ENCODE peak calls at places on chromosomes 2 and 18, in seven cellular contexts. One of them, this sample, is unnamed.

GRCh38 chr2:233852056-233852455 is 2.3 kb downstream of the HJURP start:
- DNase-seq in cardiac muscle cell: peak; percentile 33
- DNase-seq in lower lobe of right lung: no peak
- DNase-seq in AG09309: no peak
- DNase-seq in prostate gland: no peak
- DNase-seq in fibroblast of mammary gland: no peak
- DNase-seq in osteocyte: peak; percentile 57
- DNase-seq in this sample: no peak

GRCh38 chr2:44570777-44571176 is 209.0 kb downstream of the CAMKMT start:
- DNase-seq in cardiac muscle cell: no peak
- DNase-seq in lower lobe of right lung: no peak
- DNase-seq in AG09309: no peak
- DNase-seq in prostate gland: no peak
- DNase-seq in fibroblast of mammary gland: no peak
- DNase-seq in osteocyte: no peak
- DNase-seq in this sample: no peak

GRCh38 chr18:21112140-21112473 is 494 bp upstream of the ROCK1 start:
- DNase-seq in cardiac muscle cell: no peak
- DNase-seq in lower lobe of right lung: no peak
- DNase-seq in AG09309: no peak
- DNase-seq in prostate gland: no peak
- DNase-seq in fibroblast of mammary gland: no peak
- DNase-seq in osteocyte: no peak
- DNase-seq in this sample: no peak

GRCh38 chr2:54915101-54915500 is 135.2 kb downstream of the RTN4 start:
- DNase-seq in cardiac muscle cell: no peak
- DNase-seq in lower lobe of right lung: no peak
- DNase-seq in AG09309: no peak
- DNase-seq in prostate gland: no peak
- DNase-seq in fibroblast of mammary gland: no peak
- DNase-seq in osteocyte: no peak
- DNase-seq in this sample: no peak

GRCh38 chr2:64663402-64663801 is 9.7 kb upstream of the SERTAD2 start:
- DNase-seq in cardiac muscle cell: no peak
- DNase-seq in lower lobe of right lung: no peak
- DNase-seq in AG09309: no peak
- DNase-seq in prostate gland: no peak
- DNase-seq in fibroblast of mammary gland: no peak
- DNase-seq in osteocyte: no peak
- DNase-seq in this sample: no peak

GRCh38 chr2:150097891-150098595 is 389.4 kb downstream of the RND3 start:
- DNase-seq in cardiac muscle cell: peak; percentile 82
- DNase-seq in lower lobe of right lung: no peak
- DNase-seq in AG09309: peak; percentile 37
- DNase-seq in prostate gland: no peak
- DNase-seq in fibroblast of mammary gland: peak; percentile 41
- DNase-seq in osteocyte: no peak
- DNase-seq in this sample: peak; percentile 14

GRCh38 chr2:12716250-12717190 is at the start of gene TRIB2:
- DNase-seq in cardiac muscle cell: peak; percentile 96
- DNase-seq in lower lobe of right lung: peak; percentile 91
- DNase-seq in AG09309: no peak
- DNase-seq in prostate gland: peak; percentile 87
- DNase-seq in fibroblast of mammary gland: peak; percentile 77
- DNase-seq in osteocyte: peak; percentile 94
- DNase-seq in this sample: peak; percentile 93

GRCh38 chr2:19474128-19474527 is 115.7 kb upstream of the OSR1 start:
- DNase-seq in cardiac muscle cell: peak; percentile 79
- DNase-seq in lower lobe of right lung: no peak
- DNase-seq in AG09309: peak; percentile 65
- DNase-seq in prostate gland: peak; percentile 76
- DNase-seq in fibroblast of mammary gland: peak; percentile 80
- DNase-seq in osteocyte: no peak
- DNase-seq in this sample: peak; percentile 8

GRCh38 chr2:28067602-28068001 is 177.1 kb downstream of the BABAM2 start:
- DNase-seq in cardiac muscle cell: no peak
- DNase-seq in lower lobe of right lung: no peak
- DNase-seq in AG09309: no peak
- DNase-seq in prostate gland: no peak
- DNase-seq in fibroblast of mammary gland: no peak
- DNase-seq in osteocyte: no peak
- DNase-seq in this sample: no peak

GRCh38 chr2:127182626-127183458 is 37.3 kb downstream of the CYP27C1 start:
- DNase-seq in cardiac muscle cell: no peak
- DNase-seq in lower lobe of right lung: no peak
- DNase-seq in AG09309: no peak
- DNase-seq in prostate gland: no peak
- DNase-seq in fibroblast of mammary gland: no peak
- DNase-seq in osteocyte: no peak
- DNase-seq in this sample: no peak

GRCh38 chr2:63729831-63730230 is 111.9 kb upstream of the UGP2 start:
- DNase-seq in cardiac muscle cell: no peak
- DNase-seq in lower lobe of right lung: no peak
- DNase-seq in AG09309: no peak
- DNase-seq in prostate gland: no peak
- DNase-seq in fibroblast of mammary gland: no peak
- DNase-seq in osteocyte: no peak
- DNase-seq in this sample: no peak

GRCh38 chr18:41146301-41146700 is 808.7 kb upstream of the PIK3C3 start:
- DNase-seq in cardiac muscle cell: no peak
- DNase-seq in lower lobe of right lung: no peak
- DNase-seq in AG09309: no peak
- DNase-seq in prostate gland: no peak
- DNase-seq in fibroblast of mammary gland: no peak
- DNase-seq in osteocyte: no peak
- DNase-seq in this sample: no peak

GRCh38 chr2:37875332-37875976 is 49.6 kb upstream of the RMDN2 start:
- DNase-seq in cardiac muscle cell: no peak
- DNase-seq in lower lobe of right lung: no peak
- DNase-seq in AG09309: no peak
- DNase-seq in prostate gland: no peak
- DNase-seq in fibroblast of mammary gland: no peak
- DNase-seq in osteocyte: no peak
- DNase-seq in this sample: no peak

GRCh38 chr2:140436956-140437355 is 1656.8 kb upstream of the NXPH2 start:
- DNase-seq in cardiac muscle cell: no peak
- DNase-seq in lower lobe of right lung: no peak
- DNase-seq in AG09309: no peak
- DNase-seq in prostate gland: no peak
- DNase-seq in fibroblast of mammary gland: no peak
- DNase-seq in osteocyte: no peak
- DNase-seq in this sample: no peak

GRCh38 chr2:54957321-54957999 is 92.8 kb downstream of the RTN4 start:
- DNase-seq in cardiac muscle cell: no peak
- DNase-seq in lower lobe of right lung: no peak
- DNase-seq in AG09309: no peak
- DNase-seq in prostate gland: no peak
- DNase-seq in fibroblast of mammary gland: no peak
- DNase-seq in osteocyte: no peak
- DNase-seq in this sample: no peak

GRCh38 chr2:217858519-217859466 is 144.0 kb downstream of the TNS1 start:
- DNase-seq in cardiac muscle cell: peak; percentile 97
- DNase-seq in lower lobe of right lung: no peak
- DNase-seq in AG09309: peak; percentile 94
- DNase-seq in prostate gland: peak; percentile 63
- DNase-seq in fibroblast of mammary gland: peak; percentile 95
- DNase-seq in osteocyte: peak; percentile 95
- DNase-seq in this sample: no peak

GRCh38 chr2:207135801-207136457 is 29.8 kb downstream of the KLF7 start:
- DNase-seq in cardiac muscle cell: no peak
- DNase-seq in lower lobe of right lung: no peak
- DNase-seq in AG09309: no peak
- DNase-seq in prostate gland: no peak
- DNase-seq in fibroblast of mammary gland: no peak
- DNase-seq in osteocyte: no peak
- DNase-seq in this sample: no peak

GRCh38 chr2:168490015-168490874 is 34.2 kb downstream of the CERS6 start:
- DNase-seq in cardiac muscle cell: peak; percentile 35
- DNase-seq in lower lobe of right lung: no peak
- DNase-seq in AG09309: no peak
- DNase-seq in prostate gland: no peak
- DNase-seq in fibroblast of mammary gland: peak; percentile 61
- DNase-seq in osteocyte: no peak
- DNase-seq in this sample: peak; percentile 58

GRCh38 chr2:162243305-162243693 is at the start of gene FAP:
- DNase-seq in cardiac muscle cell: peak; percentile 93
- DNase-seq in lower lobe of right lung: no peak
- DNase-seq in AG09309: peak; percentile 91
- DNase-seq in prostate gland: no peak
- DNase-seq in fibroblast of mammary gland: peak; percentile 96
- DNase-seq in osteocyte: no peak
- DNase-seq in this sample: no peak

GRCh38 chr18:11512096-11513030 is 97.0 kb upstream of the SLC35G4 start:
- DNase-seq in cardiac muscle cell: peak; percentile 24
- DNase-seq in lower lobe of right lung: no peak
- DNase-seq in AG09309: no peak
- DNase-seq in prostate gland: no peak
- DNase-seq in fibroblast of mammary gland: peak; percentile 25
- DNase-seq in osteocyte: no peak
- DNase-seq in this sample: no peak
- TF ChIP-seq CTCF in cardiac muscle cell: peak; percentile 18
- TF ChIP-seq CTCF in lower lobe of right lung: no peak
- TF ChIP-seq CTCF in AG09309: peak; percentile 30
- TF ChIP-seq CTCF in prostate gland: no peak
- TF ChIP-seq CTCF in fibroblast of mammary gland: peak; percentile 32
- TF ChIP-seq CTCF in osteocyte: peak; percentile 60
- TF ChIP-seq CTCF in this sample: peak; percentile 42

DNA sequence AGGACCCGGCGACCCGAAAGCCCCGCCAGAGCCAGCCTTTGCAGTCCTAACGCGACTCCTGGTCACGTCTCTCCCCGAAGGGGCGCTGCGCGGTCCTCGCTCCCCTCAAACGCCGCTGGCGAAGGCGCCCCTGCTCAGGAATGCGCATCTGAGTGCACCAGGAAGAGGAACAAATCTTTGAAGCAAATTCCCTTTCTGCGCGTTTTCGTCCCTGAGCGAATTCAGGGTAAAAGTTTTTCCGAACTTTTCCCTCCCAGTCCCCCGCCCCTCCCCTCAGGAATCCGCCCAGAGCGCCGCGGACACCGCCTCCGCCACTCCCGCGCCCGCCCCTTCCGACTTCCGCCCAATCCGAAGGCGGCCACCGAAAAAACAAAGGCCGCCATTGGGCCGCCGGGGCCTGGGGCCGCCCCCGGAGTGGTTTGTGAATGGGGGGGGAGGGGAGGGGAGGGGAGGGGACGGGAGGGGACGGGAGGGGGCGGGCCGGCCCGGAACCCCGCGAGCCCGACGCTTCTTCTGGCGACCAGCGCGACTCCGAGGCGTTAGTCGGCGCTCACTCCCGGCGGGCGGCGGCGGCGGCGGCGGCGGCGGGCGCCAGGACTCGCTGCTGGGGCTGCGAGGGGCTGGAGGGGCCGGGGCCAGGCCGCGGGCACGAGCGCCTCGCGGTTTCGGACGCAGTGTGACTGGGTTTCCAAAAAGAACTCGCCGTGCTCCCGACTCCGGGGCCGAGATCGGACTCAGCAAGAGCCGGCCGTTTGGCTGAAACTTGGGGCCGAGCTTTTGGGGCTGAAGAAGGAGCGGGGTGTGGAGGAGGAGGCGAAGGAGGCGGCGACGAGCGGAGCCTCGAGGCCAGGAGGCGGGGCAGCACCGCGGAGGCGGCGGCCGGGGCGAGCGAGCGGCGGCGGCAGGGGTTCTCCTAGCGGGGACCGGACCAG is at the start of gene FZD7:
- DNase-seq in cardiac muscle cell: peak; percentile 95
- DNase-seq in lower lobe of right lung: peak; percentile 93
- DNase-seq in AG09309: peak; percentile 72
- DNase-seq in prostate gland: peak; percentile 94
- DNase-seq in fibroblast of mammary gland: peak; percentile 86
- DNase-seq in osteocyte: peak; percentile 98
- DNase-seq in this sample: peak; percentile 94
- TF ChIP-seq CTCF in cardiac muscle cell: peak; percentile 30
- TF ChIP-seq CTCF in lower lobe of right lung: peak; percentile 13
- TF ChIP-seq CTCF in AG09309: no peak
- TF ChIP-seq CTCF in prostate gland: no peak
- TF ChIP-seq CTCF in fibroblast of mammary gland: peak; percentile 16
- TF ChIP-seq CTCF in osteocyte: peak; percentile 30
- TF ChIP-seq CTCF in this sample: no peak

DNA sequence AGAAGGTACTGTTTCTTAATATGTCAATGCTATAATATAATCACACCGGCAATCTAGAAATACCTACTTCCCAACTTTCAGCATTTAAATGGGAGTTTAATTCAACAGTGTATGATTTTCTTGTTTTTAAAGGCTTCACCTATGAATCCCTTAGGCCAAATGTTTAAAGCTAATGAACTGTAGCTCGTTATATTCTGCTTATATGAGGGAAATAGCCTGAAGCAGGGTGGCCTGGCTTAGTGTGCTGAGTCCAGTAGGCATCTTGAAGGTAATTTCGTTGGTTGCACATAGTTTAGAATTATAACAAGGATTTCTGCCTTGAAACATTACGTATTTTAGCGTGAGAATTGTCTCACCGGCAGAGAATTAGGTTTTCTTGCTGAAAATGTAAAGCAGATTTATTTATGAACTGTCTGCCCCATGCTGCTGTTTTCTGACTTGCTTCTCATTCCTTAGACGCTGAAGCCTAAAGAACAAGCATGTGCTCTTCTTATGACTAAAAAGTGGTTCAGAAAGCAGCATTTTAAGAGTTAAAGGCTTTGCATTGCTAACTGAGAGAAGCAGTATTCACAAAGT is 433.7 kb upstream of the RAB12 start:
- DNase-seq in cardiac muscle cell: no peak
- DNase-seq in lower lobe of right lung: no peak
- DNase-seq in AG09309: no peak
- DNase-seq in prostate gland: no peak
- DNase-seq in fibroblast of mammary gland: no peak
- DNase-seq in osteocyte: no peak
- DNase-seq in this sample: no peak
- TF ChIP-seq CTCF in cardiac muscle cell: no peak
- TF ChIP-seq CTCF in lower lobe of right lung: no peak
- TF ChIP-seq CTCF in AG09309: no peak
- TF ChIP-seq CTCF in prostate gland: no peak
- TF ChIP-seq CTCF in fibroblast of mammary gland: no peak
- TF ChIP-seq CTCF in osteocyte: no peak
- TF ChIP-seq CTCF in this sample: no peak

GRCh38 chr2:214593723-214594122 is 182.9 kb downstream of the VWC2L start:
- DNase-seq in cardiac muscle cell: peak; percentile 44
- DNase-seq in lower lobe of right lung: no peak
- DNase-seq in AG09309: peak; percentile 27
- DNase-seq in prostate gland: no peak
- DNase-seq in fibroblast of mammary gland: peak; percentile 23
- DNase-seq in osteocyte: no peak
- DNase-seq in this sample: no peak

GRCh38 chr2:214587442-214587841 is 176.6 kb downstream of the VWC2L start:
- DNase-seq in cardiac muscle cell: no peak
- DNase-seq in lower lobe of right lung: no peak
- DNase-seq in AG09309: no peak
- DNase-seq in prostate gland: no peak
- DNase-seq in fibroblast of mammary gland: peak; percentile 2
- DNase-seq in osteocyte: no peak
- DNase-seq in this sample: no peak

DNA sequence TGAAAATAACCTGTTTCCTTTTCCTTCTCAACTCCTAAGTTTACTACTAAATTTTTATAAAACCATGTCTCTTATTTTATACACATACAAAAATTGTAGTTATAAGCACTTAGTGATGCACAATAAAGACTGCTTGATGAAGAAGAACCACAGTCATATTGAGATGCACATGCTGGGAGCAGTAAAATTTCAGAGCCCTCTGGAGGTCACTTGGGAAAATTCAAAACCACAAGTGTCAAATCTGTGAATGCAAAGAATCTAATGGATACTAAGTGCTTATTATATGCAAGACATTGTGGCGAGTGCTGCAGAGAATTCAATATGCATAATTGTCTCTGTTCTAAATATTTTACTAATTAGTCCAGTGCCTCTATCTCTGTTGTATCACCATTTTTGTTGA is 180.5 kb downstream of the VWC2L start:
- DNase-seq in cardiac muscle cell: no peak
- DNase-seq in lower lobe of right lung: no peak
- DNase-seq in AG09309: no peak
- DNase-seq in prostate gland: no peak
- DNase-seq in fibroblast of mammary gland: no peak
- DNase-seq in osteocyte: no peak
- DNase-seq in this sample: no peak
- TF ChIP-seq CTCF in cardiac muscle cell: no peak
- TF ChIP-seq CTCF in lower lobe of right lung: no peak
- TF ChIP-seq CTCF in AG09309: no peak
- TF ChIP-seq CTCF in prostate gland: no peak
- TF ChIP-seq CTCF in fibroblast of mammary gland: peak; percentile 1
- TF ChIP-seq CTCF in osteocyte: peak; percentile 53
- TF ChIP-seq CTCF in this sample: no peak

This sample was measured in GM13977.